ENCODE peak calls at places on chromosomes 7 and 10, in seven cellular contexts. Z is mesothelial cell of epicardium; J is epithelial cell of esophagus; D is GM23338; U is brain microvascular endothelial cell; R is CD8-positive, alpha-beta T cell; E is AG04450. Q is an unnamed sample.

GRCh38 chr7:44678468-44679179 is 70.0 kb upstream of the ZMIZ2 start:
- DNase-seq in D (no peak), J (peak; percentile 81), R (no peak), Z (no peak), U (peak; percentile 24), E (peak; percentile 63), Q (no peak)

GRCh38 chr7:17618652-17618974 is 320.2 kb downstream of the AHR start:
- DNase-seq in J (no peak), R (no peak), U (no peak), D (no peak), Z (no peak), E (no peak), Q (no peak)

GRCh38 chr10:23412223-23412622 is 26.7 kb upstream of the OTUD1 start:
- DNase-seq in J (peak; percentile 62), R (no peak), D (no peak), U (peak; percentile 51), E (no peak), Z (no peak), Q (no peak)

GRCh38 chr10:70603439-70603778 is 868 bp upstream of the PRF1 start:
- DNase-seq in R (peak; percentile 53), Z (no peak), U (no peak), D (no peak), E (no peak), J (no peak), Q (no peak)

GRCh38 chr10:123146892-123147634 is 873 bp upstream of the HMX2 start:
- DNase-seq in E (no peak), U (no peak), J (no peak), Z (no peak), R (no peak), D (no peak), Q (no peak)

GRCh38 chr10:132418520-132419416 is 21.8 kb downstream of the PWWP2B start:
- DNase-seq in J (peak; percentile 61), D (peak; percentile 86), U (no peak), E (no peak), R (no peak), Z (no peak), Q (no peak)

GRCh38 chr7:101547916-101548599 is 81.0 kb downstream of the MYL10 start:
- DNase-seq in D (no peak), E (no peak), U (no peak), R (no peak), Z (no peak), J (no peak), Q (no peak)

GRCh38 chr10:132494831-132495230 is 42.8 kb upstream of the INPP5A start:
- DNase-seq in U (no peak), E (no peak), Z (no peak), D (no peak), R (no peak), J (no peak), Q (no peak)

GRCh38 chr7:103712991-103713778 is 267.2 kb upstream of the SLC26A5 start:
- DNase-seq in J (no peak), E (no peak), D (no peak), Z (no peak), U (no peak), R (no peak), Q (no peak)

GRCh38 chr10:74047871-74048270 is 50.0 kb downstream of the VCL start:
- DNase-seq in E (no peak), J (no peak), D (no peak), R (no peak), Z (no peak), U (no peak), Q (no peak)

GRCh38 chr7:69773535-69774225 is 175.4 kb downstream of the AUTS2 start:
- DNase-seq in Z (no peak), R (no peak), E (no peak), D (no peak), J (no peak), U (no peak), Q (no peak)

GRCh38 chr10:114307731-114308130 is 68.7 kb downstream of the VWA2 start:
- DNase-seq in R (no peak), D (no peak), J (no peak), U (no peak), Z (no peak), E (no peak), Q (no peak)

GRCh38 chr7:108222236-108222892 is 92.2 kb upstream of the LAMB4 start:
- DNase-seq in J (peak; percentile 13), E (no peak), D (peak; percentile 57), U (peak; percentile 40), R (no peak), Z (no peak), Q (no peak)

GRCh38 chr10:79559726-79560125 is 481 bp downstream of the SFTPA2 start:
- DNase-seq in U (peak; percentile 13), Z (no peak), R (no peak), D (no peak), E (no peak), J (peak; percentile 76), Q (no peak)

GRCh38 chr10:102919237-102919959 is 1.3 kb downstream of the CNNM2 start:
- DNase-seq in U (no peak), J (peak; percentile 17), D (peak; percentile 59), E (no peak), Z (no peak), R (no peak), Q (no peak)

GRCh38 chr10:102919992-102920736 is 2.1 kb downstream of the CNNM2 start:
- DNase-seq in Z (no peak), U (no peak), D (peak; percentile 87), E (no peak), J (no peak), R (no peak), Q (no peak)

GRCh38 chr10:102918817-102919236 is 733 bp downstream of the CNNM2 start:
- DNase-seq in E (no peak), R (peak; percentile 30), Z (no peak), D (peak; percentile 45), J (peak; percentile 14), U (no peak), Q (no peak)

GRCh38 chr10:102917314-102917961 is 656 bp upstream of the CNNM2 start:
- DNase-seq in Z (peak; percentile 77), R (peak; percentile 85), E (peak; percentile 34), J (peak; percentile 73), U (peak; percentile 48), D (peak; percentile 91), Q (peak; percentile 76)

DNA sequence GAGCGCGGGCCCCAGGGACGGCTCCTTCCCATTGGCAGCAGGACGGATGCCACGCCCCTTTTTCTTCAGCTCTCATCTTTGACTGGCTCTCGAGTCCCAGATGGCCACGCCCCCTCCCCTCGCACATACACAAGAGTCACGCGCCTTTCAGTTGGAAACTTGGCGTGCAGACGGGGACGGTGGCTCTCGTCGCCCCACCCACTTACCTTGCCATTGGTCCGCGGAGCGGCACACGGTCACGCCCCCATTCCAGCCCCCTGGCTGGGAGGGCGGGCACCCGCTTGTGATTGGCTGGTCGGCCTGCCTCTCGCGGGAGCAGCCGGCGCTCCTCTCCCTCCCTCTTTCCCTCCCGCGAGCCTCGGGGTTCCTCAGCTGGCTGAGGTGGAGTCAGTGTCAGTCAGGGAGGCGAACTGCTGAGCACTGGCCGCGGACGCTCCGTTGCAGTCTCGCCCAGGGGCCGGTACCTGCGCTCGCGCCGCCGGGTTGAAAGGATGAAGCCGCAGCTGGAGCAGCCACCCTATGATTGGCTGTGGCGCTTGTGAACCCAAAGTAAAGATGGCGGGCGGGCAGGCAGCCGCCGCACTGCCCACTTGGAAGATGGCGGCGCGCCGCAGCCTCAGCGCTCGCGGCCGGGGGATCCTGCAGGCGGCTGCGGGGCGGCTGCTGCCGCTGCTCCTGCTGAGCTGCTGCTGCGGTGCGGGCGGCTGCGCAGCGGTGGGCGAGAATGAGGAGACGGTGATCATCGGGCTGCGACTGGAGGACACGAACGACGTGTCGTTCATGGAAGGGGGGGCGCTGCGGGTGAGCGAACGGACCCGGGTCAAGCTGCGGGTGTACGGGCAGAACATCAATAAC is at the start of gene CNNM2:
- DNase-seq in D (peak; percentile 100), U (peak; percentile 100), J (peak; percentile 100), E (peak; percentile 100), Z (peak; percentile 99), R (peak; percentile 100), Q (peak; percentile 96)
- TF ChIP-seq CTCF in D (no peak), U (no peak), J (no peak), E (no peak), Z (no peak), R (no peak), Q (no peak)

GRCh38 chr7:3995187-3995586 is 686.9 kb upstream of the FOXK1 start:
- DNase-seq in R (no peak), Z (no peak), D (peak; percentile 94), E (no peak), U (no peak), J (no peak), Q (no peak)
- TF ChIP-seq CTCF in R (no peak), Z (no peak), D (peak; percentile 94), E (no peak), U (no peak), J (no peak), Q (no peak)

GRCh38 chr10:119652361-119652760 is 1.2 kb downstream of the BAG3 start:
- DNase-seq in Z (no peak), J (peak; percentile 72), U (no peak), D (no peak), E (peak; percentile 34), R (no peak), Q (no peak)
- TF ChIP-seq CTCF in Z (no peak), J (peak; percentile 43), U (peak; percentile 50), D (peak; percentile 35), E (peak; percentile 42), R (peak; percentile 50), Q (no peak)

GRCh38 chr7:120089968-120090367 is 183.0 kb upstream of the KCND2 start:
- DNase-seq in J (peak; percentile 51), D (peak; percentile 4), U (no peak), E (no peak), R (no peak), Z (no peak), Q (no peak)
- TF ChIP-seq CTCF in J (peak; percentile 49), D (peak; percentile 17), U (peak; percentile 12), E (peak; percentile 33), R (no peak), Z (no peak), Q (no peak)

DNA sequence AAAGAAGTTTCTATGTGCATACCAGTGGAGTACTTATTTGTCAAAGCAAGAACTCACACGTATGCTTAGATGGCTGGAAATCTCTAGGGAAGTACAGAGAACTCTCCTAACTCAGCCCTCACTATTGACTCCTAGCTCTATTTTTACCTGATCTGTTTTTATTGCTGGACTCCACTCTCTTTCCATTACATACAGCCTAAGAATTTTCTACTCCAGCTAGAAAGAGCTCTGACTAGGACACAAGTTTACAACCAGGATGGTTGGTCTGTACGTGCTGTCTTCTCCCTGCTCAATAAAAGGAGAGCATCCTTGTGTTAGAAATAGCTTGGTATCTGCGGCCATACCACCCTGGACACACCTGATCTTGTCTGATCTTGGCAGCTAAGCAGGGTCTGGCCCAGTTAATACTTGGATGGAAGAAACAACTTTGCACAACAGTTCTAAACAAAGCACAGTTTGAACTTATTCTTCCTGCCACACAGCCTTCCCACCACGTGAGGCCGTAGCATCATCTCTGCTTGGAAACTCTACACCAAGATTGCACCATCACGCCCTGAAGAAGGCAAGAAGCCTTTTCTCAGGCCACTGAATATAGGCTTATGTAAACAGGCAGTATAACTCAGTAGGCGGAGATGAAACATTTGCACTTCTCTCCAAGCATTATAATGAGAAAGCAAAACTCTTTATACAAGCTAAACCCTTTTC is 50.7 kb downstream of the KCNMA1 start:
- DNase-seq in U (peak; percentile 91), E (peak; percentile 95), R (no peak), D (no peak), Z (no peak), J (peak; percentile 92), Q (no peak)
- TF ChIP-seq CTCF in U (peak; percentile 43), E (peak; percentile 31), R (no peak), D (no peak), Z (no peak), J (peak; percentile 47), Q (no peak)

Q was measured in activated B cell treated with CpG ODN at 0.5 μM for 24 hours.